ENCODE peak calls at places on chromosomes 12 and 14, in five cellular contexts. L is adrenal gland, B is ovary, M is transverse colon, H is uterus. T is an unnamed sample.

GRCh38 chr12:19846561-19846960 is 407.3 kb downstream of the AEBP2 start:
- DNase-seq in L (no peak), B (no peak), M (no peak), H (no peak), T (no peak)

GRCh38 chr14:91396959-91397815 is 20.4 kb downstream of the CCDC88C start:
- DNase-seq in L (no peak), B (no peak), M (peak; percentile 88), H (no peak), T (no peak)

GRCh38 chr14:104530651-104531050 is 48.9 kb upstream of the C14orf180 start:
- DNase-seq in L (no peak), B (no peak), M (no peak), H (no peak), T (no peak)

GRCh38 chr12:42846782-42847181 is 257.2 kb upstream of the PRICKLE1 start:
- DNase-seq in L (no peak), B (no peak), M (no peak), H (no peak), T (no peak)

GRCh38 chr12:68446896-68447806 is 115.0 kb upstream of the MDM1 start:
- DNase-seq in L (no peak), B (no peak), M (no peak), H (no peak), T (no peak)

GRCh38 chr12:20426191-20426590 is 57.9 kb downstream of the PDE3A start:
- DNase-seq in L (no peak), B (peak; percentile 69), M (no peak), H (peak; percentile 63), T (peak; percentile 15)

GRCh38 chr12:117367006-117367638 is 5.7 kb upstream of the NOS1 start:
- DNase-seq in L (peak; percentile 73), B (peak; percentile 20), M (peak; percentile 78), H (peak; percentile 24), T (peak; percentile 91)

GRCh38 chr14:101898416-101898815 is 66.0 kb upstream of the DYNC1H1 start:
- DNase-seq in L (no peak), B (peak; percentile 5), M (no peak), H (no peak), T (no peak)

GRCh38 chr14:49897965-49898364 is 5.1 kb downstream of the ARF6 start:
- DNase-seq in L (no peak), B (no peak), M (no peak), H (no peak), T (no peak)

GRCh38 chr14:57266060-57266459 is 2.6 kb downstream of the EXOC5 start:
- DNase-seq in L (no peak), B (no peak), M (no peak), H (no peak), T (no peak)

GRCh38 chr12:41992029-41992428 is 152.6 kb downstream of the GXYLT1 start:
- DNase-seq in L (no peak), B (no peak), M (no peak), H (no peak), T (no peak)

GRCh38 chr12:86621957-86622356 is 365.8 kb upstream of the MGAT4C start:
- DNase-seq in L (no peak), B (no peak), M (no peak), H (no peak), T (no peak)

GRCh38 chr12:58923781-58924180 is 3.5 kb upstream of the LRIG3 start:
- DNase-seq in L (no peak), B (no peak), M (no peak), H (no peak), T (no peak)

GRCh38 chr12:70948236-70948975 is 27.9 kb upstream of the PTPRR start:
- DNase-seq in L (no peak), B (no peak), M (no peak), H (no peak), T (no peak)

GRCh38 chr12:132322206-132323132 is 6.9 kb downstream of the GALNT9 start:
- DNase-seq in L (no peak), B (no peak), M (no peak), H (no peak), T (no peak)

GRCh38 chr14:76926521-76927251 is 100.5 kb downstream of the LRRC74A start:
- DNase-seq in L (no peak), B (peak; percentile 87), M (no peak), H (peak; percentile 76), T (peak; percentile 85)

GRCh38 chr12:3624273-3624672 is 128.6 kb downstream of the CRACR2A start:
- DNase-seq in L (no peak), B (no peak), M (no peak), H (no peak), T (no peak)

GRCh38 chr12:78167510-78167909 is 336.8 kb downstream of the NAV3 start:
- DNase-seq in L (no peak), B (no peak), M (no peak), H (no peak), T (no peak)

GRCh38 chr14:75911883-75912282 is 69.9 kb downstream of the TGFB3 start:
- DNase-seq in L (no peak), B (no peak), M (peak; percentile 57), H (no peak), T (no peak)

GRCh38 chr14:36313898-36314297 is 6.5 kb downstream of the MBIP start:
- DNase-seq in L (no peak), B (no peak), M (no peak), H (no peak), T (no peak)

GRCh38 chr12:685388-685787 is 22.1 kb upstream of the NINJ2 start:
- DNase-seq in L (no peak), B (no peak), M (peak; percentile 47), H (no peak), T (peak; percentile 45)

GRCh38 chr12:45994736-45995135 is 4.4 kb upstream of the SCAF11 start:
- DNase-seq in L (no peak), B (no peak), M (no peak), H (no peak), T (no peak)

GRCh38 chr12:119682635-119683340 is 14.9 kb downstream of the PRKAB1 start:
- DNase-seq in L (no peak), B (no peak), M (no peak), H (no peak), T (no peak)

GRCh38 chr14:46596236-46596635 is 55.3 kb downstream of the RPL10L start:
- DNase-seq in L (no peak), B (no peak), M (no peak), H (no peak), T (no peak)

GRCh38 chr12:67433393-67434175 is 164.4 kb downstream of the CAND1 start:
- DNase-seq in L (no peak), B (no peak), M (no peak), H (no peak), T (no peak)

GRCh38 chr12:28866715-28867503 is 282.2 kb upstream of the FAR2 start:
- DNase-seq in L (no peak), B (no peak), M (no peak), H (no peak), T (no peak)

GRCh38 chr12:120925740-120926563 is 21.8 kb upstream of the SPPL3 start:
- DNase-seq in L (no peak), B (no peak), M (no peak), H (no peak), T (no peak)

GRCh38 chr12:1776139-1776975 is 44.0 kb upstream of the LRTM2 start:
- DNase-seq in L (peak; percentile 31), B (no peak), M (no peak), H (no peak), T (no peak)

GRCh38 chr12:3491938-3492867 is 1.2 kb downstream of the PRMT8 start:
- DNase-seq in L (peak; percentile 49), B (peak; percentile 23), M (peak; percentile 19), H (no peak), T (peak; percentile 72)

GRCh38 chr12:116662612-116663144 is 75.2 kb downstream of the SPRING1 start:
- DNase-seq in L (peak; percentile 37), B (peak; percentile 50), M (peak; percentile 28), H (no peak), T (peak; percentile 58)

GRCh38 chr12:93243382-93243688 is 134.4 kb upstream of the NUDT4 start:
- DNase-seq in L (no peak), B (no peak), M (no peak), H (no peak), T (no peak)

GRCh38 chr14:36955376-36955775 is 217.0 kb downstream of the SLC25A21 start:
- DNase-seq in L (no peak), B (no peak), M (no peak), H (no peak), T (no peak)

GRCh38 chr14:50402965-50403364 is 6.3 kb upstream of the CDKL1 start:
- DNase-seq in L (no peak), B (no peak), M (no peak), H (no peak), T (no peak)

GRCh38 chr14:52266179-52266578 is 1.3 kb upstream of the PTGDR start:
- DNase-seq in L (peak; percentile 19), B (peak; percentile 38), M (no peak), H (peak; percentile 64), T (peak; percentile 21)

GRCh38 chr12:74537126-74537706 is 419 bp upstream of the ATXN7L3B start:
- DNase-seq in L (no peak), B (no peak), M (no peak), H (no peak), T (no peak)

GRCh38 chr14:100306256-100306505 is at the start of gene SLC25A29:
- DNase-seq in L (no peak), B (no peak), M (no peak), H (no peak), T (no peak)
- TF ChIP-seq POLR2A in L (peak; percentile 47), B (peak; percentile 80), M (no peak), H (peak; percentile 91), T (no peak)

GRCh38 chr14:71604231-71604630 is 328.0 kb upstream of the RGS6 start:
- DNase-seq in L (no peak), B (no peak), M (no peak), H (no peak), T (no peak)
- H3K4me3 ChIP-seq in L (no peak overlapping the region), B (no peak overlapping the region), M (no peak overlapping the region), H (no peak overlapping the region), T (no peak overlapping the region)

GRCh38 chr12:124388679-124389536 is 94.0 kb downstream of the RFLNA start:
- DNase-seq in L (peak; percentile 94), B (peak; percentile 88), M (peak; percentile 85), H (peak; percentile 87), T (peak; percentile 92)
- TF ChIP-seq POLR2A in L (peak; percentile 79), B (peak; percentile 23), M (peak; percentile 49), H (no peak), T (no peak)

DNA sequence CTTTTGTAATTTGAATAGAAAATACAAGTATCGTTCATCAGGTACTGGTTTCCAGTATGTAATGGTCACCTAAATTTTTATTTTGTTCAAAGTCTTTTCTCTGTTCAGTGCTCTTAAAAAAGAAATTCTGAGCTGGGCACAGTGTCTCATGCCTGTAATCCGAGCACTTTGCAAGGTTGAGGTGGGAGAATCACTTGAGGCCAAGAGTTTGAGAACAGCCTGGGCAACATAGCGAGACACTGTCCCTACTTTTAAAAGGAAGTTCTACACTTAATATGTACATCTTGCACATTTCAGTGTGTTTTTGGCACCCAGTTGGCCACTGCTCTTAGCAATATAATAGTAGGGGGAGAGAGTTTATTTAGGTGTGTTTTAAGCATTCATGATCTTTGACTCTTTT is 27.9 kb downstream of the PCNX1 start:
- DNase-seq in L (no peak), B (no peak), M (no peak), H (no peak), T (no peak)
- H3K4me3 ChIP-seq in L (no peak overlapping the region), B (no peak overlapping the region), M (no peak overlapping the region), H (no peak overlapping the region), T (no peak overlapping the region)